ENCODE peak calls at places on chromosomes 12 and 14, in eight cellular contexts. H is lung, R is A549, D is GM12864, M is AG04449, X is AG04450, K is HCT116, A is spleen. L is an unnamed sample.

GRCh38 chr12:10771132-10771733 is 31.2 kb downstream of the TAS2R7 start:
- DNase-seq in H (no peak), R (peak), D (no peak), M (no peak), X (peak), K (peak), A (no peak), L (no peak)

GRCh38 chr12:80041691-80042090 is 57.6 kb upstream of the OTOGL start:
- DNase-seq in H (no peak), R (no peak), D (no peak), M (no peak), X (no peak), K (no peak), A (no peak), L (no peak)

GRCh38 chr14:64844272-64844671 is 35.4 kb downstream of the SPTB start:
- DNase-seq in H (no peak), R (no peak), D (peak), M (no peak), X (no peak), K (no peak), A (no peak), L (no peak)

GRCh38 chr14:84750763-84751554 is 779.0 kb upstream of the FLRT2 start:
- DNase-seq in H (no peak), R (no peak), D (no peak), M (peak), X (peak), K (no peak), A (no peak), L (no peak)

GRCh38 chr12:125512541-125513298 is 447.5 kb downstream of the AACS start:
- DNase-seq in H (no peak), R (no peak), D (no peak), M (no peak), X (no peak), K (no peak), A (no peak), L (no peak)

GRCh38 chr14:74673768-74674167 is 39.1 kb downstream of the AREL1 start:
- DNase-seq in H (no peak), R (no peak), D (no peak), M (no peak), X (no peak), K (no peak), A (no peak), L (no peak)

GRCh38 chr14:92502541-92503286 is 10.9 kb upstream of the RIN3 start:
- DNase-seq in H (no peak), R (no peak), D (no peak), M (no peak), X (no peak), K (no peak), A (peak), L (no peak)

GRCh38 chr12:97541366-97541765 is 78.8 kb downstream of the RMST start:
- DNase-seq in H (no peak), R (no peak), D (no peak), M (no peak), X (no peak), K (no peak), A (no peak), L (no peak)

GRCh38 chr12:3186546-3187237 is 109.5 kb downstream of the TSPAN9 start:
- DNase-seq in H (no peak), R (no peak), D (no peak), M (no peak), X (no peak), K (no peak), A (no peak), L (no peak)

GRCh38 chr12:118456741-118457140 is 80.4 kb downstream of the SUDS3 start:
- DNase-seq in H (no peak), R (no peak), D (no peak), M (no peak), X (no peak), K (no peak), A (no peak), L (no peak)

GRCh38 chr12:101939856-101940265 is 62.5 kb downstream of the DRAM1 start:
- DNase-seq in H (peak), R (peak), D (peak), M (peak), X (peak), K (peak), A (no peak), L (peak)

GRCh38 chr12:19971396-19971802 is 396.9 kb upstream of the PDE3A start:
- DNase-seq in H (no peak), R (peak), D (no peak), M (no peak), X (no peak), K (peak), A (no peak), L (peak)

GRCh38 chr14:24428628-24429394 is 657 bp downstream of the CBLN3 start:
- DNase-seq in H (no peak), R (no peak), D (no peak), M (no peak), X (no peak), K (no peak), A (peak), L (no peak)

GRCh38 chr12:41362511-41362910 is 174.4 kb downstream of the PDZRN4 start:
- DNase-seq in H (no peak), R (no peak), D (no peak), M (no peak), X (no peak), K (no peak), A (no peak), L (no peak)

GRCh38 chr12:124867389-124867930 is 3.8 kb upstream of the SCARB1 start:
- DNase-seq in H (no peak), R (no peak), D (no peak), M (peak), X (peak), K (no peak), A (no peak), L (no peak)

GRCh38 chr14:91731018-91731417 is 868 bp downstream of the CATSPERB start:
- DNase-seq in H (no peak), R (no peak), D (no peak), M (no peak), X (no peak), K (no peak), A (no peak), L (no peak)

GRCh38 chr14:53796734-53797133 is 159.9 kb downstream of the BMP4 start:
- DNase-seq in H (no peak), R (no peak), D (no peak), M (no peak), X (no peak), K (no peak), A (no peak), L (no peak)

GRCh38 chr14:100428727-100429126 is 105.6 kb downstream of the SLC25A47 start:
- DNase-seq in H (no peak), R (no peak), D (no peak), M (peak), X (no peak), K (no peak), A (peak), L (no peak)

GRCh38 chr12:91441996-91442395 is 259.4 kb upstream of the DCN start:
- DNase-seq in H (no peak), R (no peak), D (no peak), M (no peak), X (no peak), K (no peak), A (no peak), L (no peak)

GRCh38 chr12:78864483-78865296 is at the start of gene SYT1:
- DNase-seq in H (peak), R (peak), D (no peak), M (no peak), X (peak), K (no peak), A (peak), L (peak)

GRCh38 chr12:53596920-53597363 is 29.2 kb downstream of the ATF7 start:
- DNase-seq in H (no peak), R (no peak), D (no peak), M (peak), X (no peak), K (no peak), A (no peak), L (no peak)

GRCh38 chr14:75470238-75470797 is 42.5 kb downstream of the JDP2 start:
- DNase-seq in H (no peak), R (no peak), D (peak), M (no peak), X (no peak), K (no peak), A (no peak), L (no peak)

GRCh38 chr14:53786045-53786444 is 170.6 kb downstream of the BMP4 start:
- DNase-seq in H (no peak), R (no peak), D (no peak), M (no peak), X (no peak), K (no peak), A (no peak), L (no peak)

GRCh38 chr14:79465651-79466050 is 745.7 kb downstream of the DIO2 start:
- DNase-seq in H (no peak), R (no peak), D (no peak), M (no peak), X (no peak), K (no peak), A (no peak), L (no peak)

GRCh38 chr14:75427482-75428229 is at the start of gene JDP2:
- DNase-seq in H (peak), R (peak), D (no peak), M (no peak), X (peak), K (peak), A (peak), L (peak)

GRCh38 chr12:27975222-27976136 is 2.9 kb upstream of the PTHLH start:
- DNase-seq in H (no peak), R (no peak), D (no peak), M (no peak), X (no peak), K (no peak), A (peak), L (peak)

DNA sequence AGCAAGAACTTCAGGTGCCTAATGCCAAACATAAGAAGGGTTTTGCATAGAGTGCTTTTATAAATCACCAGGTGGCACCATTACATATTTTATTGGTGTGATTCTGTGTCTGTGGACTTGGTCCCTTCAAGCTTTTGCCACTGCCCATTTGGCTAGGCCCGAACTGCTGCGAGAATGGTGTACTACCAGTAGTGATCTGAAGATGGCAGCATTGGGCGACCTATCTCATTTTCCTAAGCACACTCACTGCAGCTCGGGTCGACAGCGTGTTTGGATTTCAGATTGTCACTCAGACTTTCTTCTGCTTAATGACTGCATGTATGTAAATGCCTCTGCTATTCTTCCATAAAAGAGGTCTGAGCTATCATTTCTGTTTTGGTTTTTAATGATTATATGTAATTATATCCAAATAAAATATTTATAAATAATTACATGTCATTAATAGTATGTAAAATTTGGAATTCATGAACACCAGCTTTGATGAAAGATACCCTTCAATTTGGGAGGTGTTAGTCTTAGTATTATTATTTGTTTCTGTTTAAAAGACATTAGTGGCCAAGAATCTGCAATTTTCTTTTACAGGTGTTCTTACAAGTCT is 78.5 kb downstream of the TPH2 start:
- DNase-seq in H (peak), R (peak), D (peak), M (peak), X (peak), K (peak), A (peak), L (peak)
- TF ChIP-seq CTCF in H (no peak), R (peak), D (peak), M (peak), X (peak), K (peak), A (peak), L (peak)

GRCh38 chr14:20247651-20248246 is 8.7 kb downstream of the OR11H4 start:
- DNase-seq in H (no peak), R (peak), D (no peak), M (no peak), X (no peak), K (peak), A (no peak), L (no peak)
- TF ChIP-seq CTCF in H (no peak), R (peak), D (peak), M (no peak), X (no peak), K (peak), A (no peak), L (no peak)

GRCh38 chr12:132451836-132452195 is 38.1 kb upstream of the FBRSL1 start:
- DNase-seq in H (no peak), R (no peak), D (no peak), M (no peak), X (no peak), K (no peak), A (peak), L (no peak)
- TF ChIP-seq CTCF in H (no peak), R (no peak), D (no peak), M (no peak), X (no peak), K (no peak), A (no peak), L (no peak)

DNA sequence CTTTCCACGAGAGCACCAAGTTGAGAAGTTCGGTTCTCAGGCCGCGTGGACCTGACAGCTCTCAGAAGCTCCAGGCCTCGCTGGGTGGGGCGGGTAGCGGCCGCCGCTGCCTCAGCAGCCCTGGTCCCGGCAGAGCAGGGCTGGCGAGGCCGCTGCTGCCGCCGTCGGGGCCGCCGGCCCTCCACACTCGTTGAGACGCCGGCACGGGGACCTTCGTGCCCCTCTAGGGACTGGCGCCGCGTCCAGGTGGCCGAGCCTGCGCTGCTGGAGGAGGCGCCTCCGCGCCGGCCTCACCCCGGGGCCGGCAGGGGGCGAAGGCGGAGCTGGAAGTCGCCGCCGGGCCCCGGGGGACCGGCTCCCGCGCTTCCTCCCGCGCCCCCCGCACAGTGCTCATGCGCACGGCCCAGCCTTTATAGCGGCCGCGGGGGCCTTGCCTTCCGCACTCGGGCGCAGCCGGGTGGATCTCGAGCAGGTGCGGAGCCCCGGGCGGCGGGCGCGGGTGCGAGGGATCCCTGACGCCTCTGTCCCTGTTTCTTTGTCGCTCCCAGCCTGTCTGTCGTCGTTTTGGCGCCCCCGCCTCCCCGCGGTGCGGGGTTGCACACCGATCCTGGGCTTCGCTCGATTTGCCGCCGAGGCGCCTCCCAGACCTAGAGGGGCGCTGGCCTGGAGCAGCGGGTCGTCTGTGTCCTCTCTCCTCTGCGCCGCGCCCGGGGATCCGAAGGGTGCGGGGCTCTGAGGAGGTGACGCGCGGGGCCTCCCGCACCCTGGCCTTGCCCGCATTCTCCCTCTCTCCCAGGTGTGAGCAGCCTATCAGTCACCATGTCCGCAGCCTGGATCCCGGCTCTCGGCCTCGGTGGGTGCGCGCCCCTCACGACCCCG is at the start of gene COCH:
- DNase-seq in H (no peak), R (peak), D (no peak), M (no peak), X (no peak), K (peak), A (peak), L (peak)
- TF ChIP-seq CTCF in H (no peak), R (peak), D (peak), M (peak), X (peak), K (peak), A (peak), L (peak)

GRCh38 chr14:22841769-22842168 is 5.4 kb downstream of the MMP14 start:
- DNase-seq in H (no peak), R (no peak), D (no peak), M (no peak), X (no peak), K (no peak), A (no peak), L (no peak)
- TF ChIP-seq CTCF in H (no peak), R (no peak), D (no peak), M (no peak), X (no peak), K (no peak), A (no peak), L (no peak)

DNA sequence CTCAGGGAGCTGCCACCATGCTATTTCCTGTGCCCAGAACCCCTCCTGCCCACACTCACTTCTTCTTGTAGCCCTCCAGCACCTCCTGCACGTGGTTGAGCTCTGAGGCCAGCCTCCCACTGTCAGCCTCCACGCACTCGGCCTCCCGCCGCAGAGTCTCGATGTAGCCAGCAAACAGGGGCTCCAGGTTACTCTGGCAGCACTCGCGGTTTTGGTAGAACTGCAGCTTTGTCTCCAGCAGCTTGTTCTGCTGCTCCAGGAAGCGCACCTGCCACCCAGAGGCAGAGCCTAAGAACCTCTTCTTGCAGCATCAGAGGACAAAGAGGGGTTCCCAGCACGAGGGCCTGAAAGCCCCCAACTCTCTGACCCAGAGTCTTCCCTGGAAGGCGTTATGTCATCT is 2.1 kb downstream of the KRT83 start:
- DNase-seq in H (no peak), R (no peak), D (no peak), M (no peak), X (no peak), K (no peak), A (peak), L (no peak)
- TF ChIP-seq CTCF in H (no peak), R (peak), D (no peak), M (no peak), X (no peak), K (peak), A (no peak), L (no peak)